ENCODE peak calls at places on chromosomes 11 and 22, in eight cellular contexts. D is bronchial epithelial cell; G is AG04450; X is GM12878; V is heart left ventricle; M is CD8-positive, alpha-beta T cell; O is GM06990; N is dorsolateral prefrontal cortex. W is an unnamed sample.
A peak's percentile ranks its signal among the peaks of the same experiment; 100 is the strongest.

GRCh38 chr11:108148549-108148948 is 27.2 kb downstream of the ACAT1 start:
- DNase-seq in D (no peak), G (no peak), X (no peak), V (no peak), M (no peak), O (no peak), N (no peak), W (no peak)

GRCh38 chr11:73151371-73151870 is 9.3 kb upstream of the FCHSD2 start:
- DNase-seq in D (no peak), G (no peak), X (no peak), V (no peak), M (no peak), O (no peak), N (no peak), W (no peak)

GRCh38 chr22:30115705-30116104 is 35.4 kb downstream of the HORMAD2 start:
- DNase-seq in D (peak; percentile 8), G (no peak), X (no peak), V (no peak), M (no peak), O (no peak), N (no peak), W (peak; percentile 25)

GRCh38 chr22:28441720-28442263 is 237.8 kb downstream of the TTC28 start:
- DNase-seq in D (no peak), G (no peak), X (no peak), V (no peak), M (no peak), O (no peak), N (no peak), W (no peak)

GRCh38 chr11:72828081-72828567 is 13.9 kb downstream of the ATG16L2 start:
- DNase-seq in D (no peak), G (no peak), X (no peak), V (peak; percentile 19), M (no peak), O (peak; percentile 23), N (no peak), W (no peak)

GRCh38 chr11:74427377-74427776 is 29.1 kb upstream of the PGM2L1 start:
- DNase-seq in D (peak; percentile 23), G (no peak), X (no peak), V (no peak), M (no peak), O (no peak), N (no peak), W (no peak)

GRCh38 chr22:24303007-24303406 is 32.4 kb downstream of the SPECC1L start:
- DNase-seq in D (peak; percentile 66), G (no peak), X (no peak), V (no peak), M (no peak), O (no peak), N (no peak), W (no peak)

GRCh38 chr22:17087176-17088131 is 2.7 kb downstream of the IL17RA start:
- DNase-seq in D (no peak), G (peak; percentile 65), X (peak; percentile 55), V (peak; percentile 2), M (peak; percentile 40), O (peak; percentile 45), N (no peak), W (no peak)

GRCh38 chr22:43004362-43005035 is 10.4 kb downstream of the PACSIN2 start:
- DNase-seq in D (no peak), G (no peak), X (no peak), V (no peak), M (no peak), O (no peak), N (no peak), W (no peak)

GRCh38 chr22:49218142-49218541 is 609.5 kb downstream of the BRD1 start:
- DNase-seq in D (no peak), G (no peak), X (no peak), V (no peak), M (no peak), O (no peak), N (no peak), W (no peak)

GRCh38 chr11:110095554-110095953 is 2.4 kb downstream of the ZC3H12C start:
- DNase-seq in D (peak; percentile 70), G (no peak), X (no peak), V (no peak), M (no peak), O (no peak), N (no peak), W (no peak)

GRCh38 chr11:108233277-108233945 is 10.5 kb downstream of the ATM start:
- DNase-seq in D (no peak), G (no peak), X (no peak), V (no peak), M (no peak), O (no peak), N (no peak), W (no peak)

GRCh38 chr11:128692750-128693578 is 908 bp upstream of the FLI1 start:
- DNase-seq in D (no peak), G (no peak), X (no peak), V (peak; percentile 56), M (peak; percentile 30), O (peak; percentile 61), N (no peak), W (no peak)

GRCh38 chr11:125982348-125982730 is 36.5 kb downstream of the VSIG10L2 start:
- DNase-seq in D (no peak), G (no peak), X (no peak), V (no peak), M (no peak), O (no peak), N (no peak), W (no peak)

GRCh38 chr11:85791326-85791990 is 19.5 kb downstream of the SYTL2 start:
- DNase-seq in D (peak; percentile 17), G (peak; percentile 27), X (no peak), V (no peak), M (no peak), O (no peak), N (no peak), W (no peak)

GRCh38 chr11:19683141-19683805 is 29.4 kb upstream of the NAV2 start:
- DNase-seq in D (no peak), G (no peak), X (no peak), V (peak; percentile 56), M (no peak), O (no peak), N (no peak), W (no peak)

GRCh38 chr11:77035041-77035440 is 843 bp downstream of the B3GNT6 start:
- DNase-seq in D (no peak), G (no peak), X (no peak), V (no peak), M (no peak), O (no peak), N (no peak), W (no peak)

GRCh38 chr11:109112748-109113378 is 309.1 kb upstream of the C11orf87 start:
- DNase-seq in D (no peak), G (no peak), X (no peak), V (no peak), M (no peak), O (no peak), N (no peak), W (no peak)

GRCh38 chr11:86629070-86629706 is 43.2 kb downstream of the ME3 start:
- DNase-seq in D (no peak), G (no peak), X (no peak), V (peak; percentile 41), M (no peak), O (no peak), N (no peak), W (no peak)

GRCh38 chr11:76605338-76606074 is 65.0 kb downstream of the LRRC32 start:
- DNase-seq in D (no peak), G (no peak), X (no peak), V (no peak), M (no peak), O (no peak), N (no peak), W (no peak)

GRCh38 chr11:67563354-67564114 is 20.1 kb upstream of the GSTP1 start:
- DNase-seq in D (peak; percentile 96), G (peak; percentile 72), X (no peak), V (peak; percentile 75), M (no peak), O (no peak), N (no peak), W (peak; percentile 92)

GRCh38 chr11:68408512-68408911 is 52.0 kb upstream of the PPP6R3 start:
- DNase-seq in D (no peak), G (no peak), X (no peak), V (no peak), M (no peak), O (no peak), N (no peak), W (no peak)

GRCh38 chr22:31461699-31462098 is 27.9 kb downstream of the EIF4ENIF1 start:
- DNase-seq in D (no peak), G (no peak), X (no peak), V (no peak), M (no peak), O (no peak), N (no peak), W (no peak)

GRCh38 chr11:129785383-129786111 is 30.1 kb upstream of the TMEM45B start:
- DNase-seq in D (peak; percentile 50), G (no peak), X (no peak), V (no peak), M (no peak), O (no peak), N (no peak), W (no peak)

GRCh38 chr11:84981296-84981695 is 645.8 kb downstream of the DLG2 start:
- DNase-seq in D (no peak), G (no peak), X (no peak), V (no peak), M (no peak), O (no peak), N (no peak), W (no peak)

GRCh38 chr11:88886796-88887195 is 179.0 kb downstream of the GRM5 start:
- DNase-seq in D (peak; percentile 37), G (peak; percentile 10), X (peak; percentile 11), V (no peak), M (peak; percentile 27), O (no peak), N (no peak), W (no peak)
- TF ChIP-seq CTCF in D (peak; percentile 69), G (peak; percentile 51), X (peak; percentile 62), V (no peak), M (peak; percentile 36), O (peak; percentile 51), N (peak; percentile 25), W (no peak)

GRCh38 chr22:22818202-22818538 is 69.4 kb upstream of the IGLL5 start:
- DNase-seq in D (no peak), G (no peak), X (no peak), V (no peak), M (no peak), O (no peak), N (no peak), W (no peak)
- H3K4me3 ChIP-seq in D (no peak overlapping the region), G (no peak overlapping the region), X (no peak overlapping the region), V (no peak overlapping the region), M (no peak overlapping the region), O (no peak overlapping the region), N (no peak overlapping the region), W (no peak overlapping the region)

GRCh38 chr11:118060081-118060661 is 16.7 kb upstream of the TMPRSS4 start:
- DNase-seq in D (no peak), G (no peak), X (no peak), V (no peak), M (no peak), O (no peak), N (peak; percentile 37), W (no peak)
- H3K27me3 ChIP-seq in D (no peaks in the 10 kb centered on the region), G (no peaks in the 10 kb centered on the region), X (peaks cover 1% of the 10 kb centered on the region), V (no peaks in the 10 kb centered on the region), M (no peaks in the 10 kb centered on the region), O (peaks cover 4% of the 10 kb centered on the region), N (no peaks in the 10 kb centered on the region), W (peaks cover 12% of the 10 kb centered on the region)

DNA sequence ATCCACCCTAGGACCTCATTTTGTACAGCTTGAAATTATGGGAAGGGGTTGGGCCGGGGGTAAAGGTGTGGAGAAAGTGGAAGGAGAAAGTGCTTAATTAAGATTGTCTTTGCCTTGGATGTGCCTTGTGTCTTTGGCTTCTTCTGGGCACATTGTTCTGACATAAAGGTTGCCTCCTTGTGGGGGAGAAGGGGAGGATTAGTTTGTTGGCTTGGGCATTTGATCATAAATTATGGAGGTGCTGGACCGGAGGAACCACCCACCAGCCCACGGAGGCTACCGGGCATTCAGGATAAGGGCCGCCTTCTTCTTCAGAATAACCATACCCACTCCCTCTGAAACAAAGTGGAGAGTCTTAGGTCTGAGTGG is 1.3 kb downstream of the PAFAH1B2 start:
- DNase-seq in D (peak; percentile 33), G (no peak), X (no peak), V (no peak), M (no peak), O (no peak), N (no peak), W (no peak)
- TF ChIP-seq CTCF in D (peak; percentile 2), G (peak; percentile 36), X (no peak), V (no peak), M (no peak), O (no peak), N (no peak), W (peak; percentile 28)